ENCODE peak calls at places on chromosomes 3 and 15, in five cellular contexts. R, W, D, E and P are unnamed samples.

GRCh38 chr3:152254031-152254430 is 14.7 kb upstream of the MBNL1 start:
- DNase-seq in R (no peak), W (no peak), E (no peak), D (no peak), P (no peak)

GRCh38 chr15:69484837-69485236 is 32.2 kb downstream of the RPLP1 start:
- DNase-seq in D (no peak), E (no peak), R (no peak), W (no peak), P (no peak)

GRCh38 chr3:95154775-95155174 is 1091.9 kb downstream of the NSUN3 start:
- DNase-seq in W (no peak), R (no peak), E (no peak), D (no peak), P (no peak)

GRCh38 chr3:79724206-79724605 is 43.6 kb downstream of the ROBO1 start:
- DNase-seq in E (no peak), W (no peak), R (no peak), D (no peak), P (no peak)

GRCh38 chr3:42600958-42601675 is 631 bp downstream of the NKTR start:
- DNase-seq in D (peak; percentile 75), W (peak; percentile 38), E (peak; percentile 39), R (peak; percentile 83), P (peak; percentile 84)

GRCh38 chr15:30885814-30886213 is 17.9 kb upstream of the FAN1 start:
- DNase-seq in D (no peak), R (no peak), W (no peak), E (no peak), P (peak; percentile 47)

GRCh38 chr15:23869391-23869790 is 182.3 kb upstream of the NDN start:
- DNase-seq in E (no peak), D (peak; percentile 8), R (peak; percentile 74), W (no peak), P (peak; percentile 73)

GRCh38 chr15:57038040-57038439 is 119.6 kb downstream of the TCF12 start:
- DNase-seq in R (no peak), D (no peak), W (no peak), E (no peak), P (no peak)

GRCh38 chr3:141648055-141648910 is 89.8 kb upstream of the RNF7 start:
- DNase-seq in W (no peak), R (no peak), D (no peak), E (no peak), P (no peak)

GRCh38 chr15:55379095-55379494 is 29.1 kb downstream of the CCPG1 start:
- DNase-seq in R (no peak), D (no peak), E (no peak), W (no peak), P (no peak)

GRCh38 chr3:159791336-159791735 is 197.3 kb upstream of the IL12A start:
- DNase-seq in D (no peak), W (no peak), E (no peak), R (no peak), P (no peak)

GRCh38 chr3:57966823-57967222 is 41.4 kb upstream of the FLNB start:
- DNase-seq in R (no peak), D (no peak), E (no peak), W (no peak), P (peak; percentile 18)

GRCh38 chr15:71802770-71803169 is 7.6 kb upstream of the NR2E3 start:
- DNase-seq in E (no peak), D (no peak), W (no peak), R (no peak), P (no peak)

GRCh38 chr15:83747050-83747717 is 93.3 kb downstream of the ADAMTSL3 start:
- DNase-seq in D (peak; percentile 49), W (no peak), E (no peak), R (no peak), P (no peak)

GRCh38 chr15:84079885-84080777 is 155.4 kb upstream of the GOLGA6L4 start:
- DNase-seq in E (no peak), W (peak; percentile 4), R (peak; percentile 68), D (peak; percentile 3), P (peak; percentile 60)

GRCh38 chr3:175386630-175387029 is 527.5 kb downstream of the NAALADL2 start:
- DNase-seq in R (no peak), W (no peak), D (no peak), E (no peak), P (no peak)

GRCh38 chr3:14921811-14922705 is 25.3 kb upstream of the NR2C2 start:
- DNase-seq in W (no peak), R (peak; percentile 61), D (no peak), E (no peak), P (no peak)

GRCh38 chr3:23459915-23460546 is 256.9 kb downstream of the UBE2E2 start:
- DNase-seq in W (no peak), R (no peak), D (peak; percentile 48), E (no peak), P (peak; percentile 20)

GRCh38 chr15:87528873-87529272 is 727.7 kb downstream of the NTRK3 start:
- DNase-seq in W (no peak), R (no peak), E (no peak), D (no peak), P (no peak)
- H3K9me3 ChIP-seq in W (no peaks in the 10 kb centered on the region), R (no peaks in the 10 kb centered on the region), E (no peaks in the 10 kb centered on the region), D (peaks cover 5% of the 10 kb centered on the region), P (no peaks in the 10 kb centered on the region)

DNA sequence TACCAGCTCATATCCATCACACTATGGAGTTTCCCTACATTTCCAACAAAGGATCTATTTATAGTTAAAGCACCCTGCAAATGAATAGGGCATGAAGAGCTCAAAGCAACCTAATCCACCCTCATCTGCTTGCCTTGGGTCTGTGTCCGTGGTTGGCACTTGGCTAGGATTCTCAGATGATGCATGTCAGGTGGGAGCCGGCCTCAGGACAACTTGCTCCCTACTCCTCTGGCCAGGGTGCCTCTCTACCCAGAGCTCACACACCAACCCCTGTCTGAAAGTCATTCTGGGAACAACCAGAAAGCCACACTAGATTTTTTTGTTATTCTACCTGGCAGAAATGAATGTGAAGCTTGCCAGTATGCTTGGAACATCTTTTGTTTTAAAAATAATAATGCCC is 13.2 kb downstream of the ARHGEF3 start:
- DNase-seq in D (no peak), R (no peak), E (no peak), W (no peak), P (no peak)
- H3K27ac ChIP-seq in D (peak overlapping the region; percentile 70), R (peak overlapping the region; percentile 68), E (no peak overlapping the region), W (peak overlapping the region; percentile 59), P (peak overlapping the region; percentile 26)

DNA sequence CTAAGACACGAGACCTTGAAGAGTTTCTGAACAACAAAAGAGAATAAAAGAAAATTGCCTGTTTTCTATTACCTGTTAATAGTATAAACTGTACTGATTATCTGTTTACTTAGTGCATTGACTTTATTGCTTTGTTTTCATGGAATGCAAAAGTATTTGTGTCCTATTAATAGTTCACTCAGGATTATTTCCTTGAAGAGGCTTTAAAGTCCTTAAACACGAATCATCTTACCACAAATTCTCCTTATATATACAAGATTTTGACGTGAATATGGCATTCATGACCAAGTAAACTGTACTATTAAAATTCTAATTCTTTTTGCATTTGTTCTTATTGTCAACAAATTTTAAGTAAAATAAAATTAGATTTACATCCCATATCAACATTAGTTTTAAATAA is 513.0 kb downstream of the NTRK3 start:
- DNase-seq in W (no peak), E (no peak), D (no peak), R (no peak), P (no peak)
- H3K9me3 ChIP-seq in W (no peaks in the 10 kb centered on the region), E (no peaks in the 10 kb centered on the region), D (no peaks in the 10 kb centered on the region), R (no peaks in the 10 kb centered on the region), P (no peaks in the 10 kb centered on the region)

GRCh38 chr15:85495096-85495495 is 114.7 kb downstream of the AKAP13 start:
- DNase-seq in E (no peak), R (no peak), D (no peak), W (no peak), P (no peak)
- H3K27ac ChIP-seq in E (no peak overlapping the region), R (no peak overlapping the region), D (peak overlapping the region; percentile 59), W (no peak overlapping the region), P (no peak overlapping the region)

GRCh38 chr3:27200721-27201434 is 168.3 kb downstream of the NEK10 start:
- DNase-seq in R (no peak), E (no peak), D (no peak), W (no peak), P (no peak)
- H3K9me3 ChIP-seq in R (no peaks in the 10 kb centered on the region), E (no peaks in the 10 kb centered on the region), D (peaks cover 6% of the 10 kb centered on the region), W (no peaks in the 10 kb centered on the region), P (no peaks in the 10 kb centered on the region)